ENCODE peak calls at places on chromosomes 16 and 17, in nine cellular contexts. R, L, M, I, W, E, K, T and P are unnamed samples.
A peak's percentile ranks its signal among the peaks of the same experiment; 100 is the strongest.

GRCh38 chr17:68207651-68208253 is 40.1 kb upstream of the AMZ2 start:
- DNase-seq in K (no peak), T (no peak), W (no peak), E (no peak), I (no peak), L (no peak), M (no peak), R (no peak), P (no peak)

GRCh38 chr17:45336390-45337182 is 19.8 kb upstream of the MAP3K14 start:
- DNase-seq in L (no peak), R (no peak), T (no peak), M (no peak), E (no peak), W (no peak), K (no peak), I (no peak), P (no peak)

GRCh38 chr16:71648921-71649320 is 22.9 kb downstream of the MARVELD3 start:
- DNase-seq in I (no peak), K (no peak), E (no peak), R (peak; percentile 33), M (no peak), W (peak; percentile 69), L (peak; percentile 12), T (peak; percentile 18), P (peak; percentile 5)

GRCh38 chr17:7897773-7898172 is 9.2 kb downstream of the CHD3 start:
- DNase-seq in I (peak; percentile 55), R (no peak), K (no peak), T (peak; percentile 69), E (peak; percentile 72), W (no peak), L (peak; percentile 21), M (no peak), P (no peak)

GRCh38 chr16:54409982-54410381 is 123.4 kb upstream of the IRX3 start:
- DNase-seq in E (no peak), L (no peak), R (no peak), K (no peak), T (no peak), W (peak; percentile 17), I (no peak), M (no peak), P (no peak)

GRCh38 chr17:45234641-45235040 is 13.0 kb downstream of the FMNL1 start:
- DNase-seq in K (no peak), R (peak; percentile 75), E (peak; percentile 79), I (no peak), T (no peak), W (peak; percentile 90), L (peak; percentile 45), M (no peak), P (peak; percentile 76)

GRCh38 chr17:82684207-82684903 is 14.1 kb downstream of the RAB40B start:
- DNase-seq in I (peak; percentile 40), R (no peak), W (no peak), E (no peak), T (peak; percentile 12), M (no peak), K (no peak), L (peak; percentile 48), P (no peak)

GRCh38 chr16:14070877-14071575 is at the start of gene MRTFB:
- DNase-seq in E (peak; percentile 96), L (peak; percentile 66), K (peak; percentile 83), T (peak; percentile 76), M (peak; percentile 55), R (peak; percentile 95), I (peak; percentile 92), W (peak; percentile 86), P (peak; percentile 82)

GRCh38 chr17:2796164-2797140 is at the start of gene RAP1GAP2:
- DNase-seq in L (no peak), W (no peak), I (no peak), T (no peak), R (no peak), M (no peak), K (peak; percentile 62), E (no peak), P (no peak)

GRCh38 chr17:49213399-49213798 is 2.9 kb downstream of the ABI3 start:
- DNase-seq in T (no peak), I (no peak), W (no peak), L (no peak), E (peak; percentile 5), R (no peak), K (no peak), M (no peak), P (peak; percentile 83)

GRCh38 chr16:87860553-87861299 is 8.6 kb downstream of the SLC7A5 start:
- DNase-seq in R (no peak), T (peak; percentile 78), K (no peak), M (no peak), L (peak; percentile 70), W (no peak), E (peak; percentile 30), I (no peak), P (no peak)

GRCh38 chr17:42023524-42024349 is 3.8 kb downstream of the NKIRAS2 start:
- DNase-seq in W (no peak), T (no peak), K (no peak), E (no peak), R (no peak), M (no peak), L (no peak), I (no peak), P (no peak)

GRCh38 chr17:67260051-67260987 is 15.3 kb upstream of the HELZ start:
- DNase-seq in W (no peak), E (no peak), T (peak; percentile 74), R (no peak), M (no peak), L (peak; percentile 47), K (peak; percentile 78), I (peak; percentile 62), P (no peak)

GRCh38 chr17:2214047-2214717 is 89.4 kb downstream of the SMG6 start:
- DNase-seq in E (no peak), L (no peak), R (peak; percentile 43), T (peak; percentile 97), W (no peak), I (peak; percentile 85), K (no peak), M (no peak), P (no peak)

GRCh38 chr17:39622380-39623006 is 4.3 kb upstream of the PPP1R1B start:
- DNase-seq in L (peak; percentile 21), K (peak; percentile 27), I (no peak), E (no peak), W (peak; percentile 21), M (no peak), T (peak; percentile 48), R (no peak), P (peak; percentile 33)

GRCh38 chr17:50087246-50087911 is 7.8 kb upstream of the PDK2 start:
- DNase-seq in T (peak; percentile 79), I (peak; percentile 80), L (peak; percentile 88), W (peak; percentile 87), R (peak; percentile 79), E (peak; percentile 97), K (peak; percentile 50), M (peak; percentile 57), P (peak; percentile 76)

GRCh38 chr16:22635345-22635744 is 124.7 kb downstream of the NPIPB5 start:
- DNase-seq in I (no peak), W (peak; percentile 96), T (peak; percentile 31), E (no peak), R (no peak), L (no peak), M (no peak), K (no peak), P (no peak)

GRCh38 chr16:52257534-52257933 is 289.4 kb downstream of the TOX3 start:
- DNase-seq in R (no peak), E (no peak), W (no peak), K (no peak), M (no peak), T (no peak), I (no peak), L (no peak), P (no peak)

GRCh38 chr17:60145006-60145935 is 4.5 kb upstream of the CA4 start:
- DNase-seq in M (no peak), T (peak; percentile 35), I (no peak), K (no peak), E (peak; percentile 33), R (peak; percentile 91), W (peak; percentile 37), L (peak; percentile 28), P (no peak)

GRCh38 chr17:17561408-17562144 is 29.9 kb downstream of the PEMT start:
- DNase-seq in W (no peak), R (no peak), L (peak; percentile 52), I (no peak), K (no peak), E (no peak), T (no peak), M (no peak), P (no peak)

GRCh38 chr17:11948791-11949190 is 48.5 kb downstream of the ZNF18 start:
- DNase-seq in M (peak; percentile 51), T (peak; percentile 90), L (peak; percentile 94), K (no peak), W (no peak), E (no peak), R (no peak), I (peak; percentile 35), P (no peak)

GRCh38 chr17:54745239-54745638 is 155.4 kb upstream of the TOM1L1 start:
- DNase-seq in I (no peak), R (no peak), W (no peak), K (no peak), E (no peak), T (no peak), L (no peak), M (no peak), P (no peak)

GRCh38 chr16:75820672-75821071 is 94.4 kb upstream of the CPHXL start:
- DNase-seq in I (peak; percentile 10), K (no peak), M (no peak), R (no peak), W (peak; percentile 6), L (peak; percentile 68), T (no peak), E (no peak), P (no peak)

GRCh38 chr16:12078405-12079245 is 102.1 kb downstream of the SNX29 start:
- DNase-seq in R (no peak), M (no peak), E (no peak), T (no peak), I (no peak), K (no peak), W (no peak), L (no peak), P (no peak)
- TF ChIP-seq EZH2phosphoT487 in R (no peak), M (no peak), E (no peak), T (no peak), I (no peak), K (no peak), W (no peak), L (no peak), P (no peak)

GRCh38 chr16:66516172-66516807 is 33.6 kb downstream of the TK2 start:
- DNase-seq in W (no peak), M (no peak), K (peak; percentile 63), I (no peak), L (no peak), E (no peak), T (peak; percentile 65), R (no peak), P (peak; percentile 33)
- TF ChIP-seq EZH2phosphoT487 in W (no peak), M (no peak), K (no peak), I (no peak), L (no peak), E (no peak), T (no peak), R (no peak), P (no peak)

GRCh38 chr16:16143038-16143763 is 80.1 kb downstream of the ABCC6 start:
- DNase-seq in M (no peak), I (no peak), E (no peak), T (peak; percentile 21), R (peak; percentile 37), K (no peak), W (peak; percentile 83), L (peak; percentile 14), P (peak; percentile 58)
- TF ChIP-seq EZH2phosphoT487 in M (no peak), I (no peak), E (no peak), T (no peak), R (no peak), K (no peak), W (no peak), L (no peak), P (no peak)

GRCh38 chr17:75897076-75898019 is 597 bp upstream of the TRIM65 start:
- DNase-seq in T (peak; percentile 29), R (peak; percentile 52), L (no peak), W (peak; percentile 62), I (no peak), M (no peak), E (no peak), K (no peak), P (no peak)
- TF ChIP-seq EZH2phosphoT487 in T (no peak), R (no peak), L (no peak), W (no peak), I (no peak), M (no peak), E (no peak), K (no peak), P (no peak)